ENCODE peak calls at places on chromosomes 2 and 18, in ten cellular contexts. M is OCI-M1; G is occipital lobe; D is endothelial cell of umbilical vein; O is HT1080; B is stomach; H is stimulated activated naive CD8-positive, alpha-beta T cell treated with anti-CD3 and anti-CD28 coated beads, Interleukin-15, amount 100 ng/mL, for 72 hours; Q is tibial nerve; X is activated T-cell treated with anti-CD3 and anti-CD28 coated beads, Interleukin-2, amount 50 U/mL, for 72 hours; N is BJ. S is an unnamed sample.

GRCh38 chr2:152762202-152762601 is 43.8 kb downstream of the ARL6IP6 start:
- DNase-seq in O (no peak), B (no peak), M (no peak), G (no peak), N (peak), D (no peak), Q (no peak), X (no peak), H (no peak), S (no peak)

GRCh38 chr2:239884875-239885274 is 140.3 kb downstream of the NDUFA10 start:
- DNase-seq in O (no peak), B (no peak), N (no peak), H (no peak), D (no peak), Q (no peak), G (no peak), X (no peak), M (peak), S (no peak)

GRCh38 chr2:190683802-190684201 is 34.9 kb downstream of the NAB1 start:
- DNase-seq in O (no peak), N (no peak), H (no peak), B (no peak), G (no peak), X (no peak), D (peak), Q (no peak), M (no peak), S (no peak)

GRCh38 chr2:37390777-37391176 is 46.3 kb downstream of the QPCT start:
- DNase-seq in O (no peak), Q (no peak), M (no peak), D (no peak), H (no peak), N (no peak), B (no peak), G (no peak), X (no peak), S (no peak)

GRCh38 chr18:10270160-10270571 is 184.3 kb upstream of the APCDD1 start:
- DNase-seq in G (no peak), H (no peak), O (no peak), Q (peak), B (peak), N (no peak), M (no peak), D (peak), X (no peak), S (no peak)

GRCh38 chr2:8478133-8478793 is 203.6 kb upstream of the ID2 start:
- DNase-seq in B (no peak), O (no peak), N (no peak), X (no peak), H (no peak), D (no peak), Q (no peak), M (no peak), G (no peak), S (no peak)

GRCh38 chr18:58671122-58671940 is at the start of gene MALT1:
- DNase-seq in X (peak), N (peak), O (peak), H (peak), B (peak), Q (peak), M (peak), G (peak), D (peak), S (peak)

GRCh38 chr2:167733750-167734149 is 513.6 kb downstream of the STK39 start:
- DNase-seq in H (no peak), D (no peak), G (no peak), N (no peak), Q (no peak), B (no peak), X (no peak), M (no peak), O (peak), S (no peak)

GRCh38 chr2:56325661-56326345 is 142.0 kb downstream of the CCDC85A start:
- DNase-seq in B (no peak), N (no peak), H (no peak), X (no peak), O (no peak), M (no peak), Q (no peak), G (no peak), D (no peak), S (no peak)

GRCh38 chr2:238891667-238892500 is 44.0 kb downstream of the TWIST2 start:
- DNase-seq in M (no peak), H (no peak), O (no peak), D (no peak), N (no peak), X (no peak), Q (no peak), B (no peak), G (no peak), S (no peak)

GRCh38 chr2:129806317-129806716 is 173.1 kb upstream of the RAB6C start:
- DNase-seq in H (no peak), D (no peak), Q (no peak), G (no peak), X (no peak), N (no peak), O (no peak), B (no peak), M (no peak), S (no peak)

GRCh38 chr2:149380205-149380604 is 49.8 kb downstream of the LYPD6 start:
- DNase-seq in O (no peak), N (no peak), X (no peak), M (no peak), Q (no peak), B (no peak), G (no peak), D (no peak), H (no peak), S (no peak)

GRCh38 chr2:240985881-240986786 is 12.3 kb upstream of the SNED1 start:
- DNase-seq in G (no peak), O (no peak), X (no peak), M (no peak), B (no peak), H (no peak), N (no peak), D (no peak), Q (no peak), S (no peak)

GRCh38 chr18:79394438-79395307 is 1.1 kb upstream of the NFATC1 start:
- DNase-seq in Q (peak), X (peak), B (no peak), G (no peak), H (peak), D (peak), M (peak), O (no peak), N (no peak), S (no peak)

GRCh38 chr2:45259144-45259543 is 249.9 kb upstream of the SIX2 start:
- DNase-seq in B (peak), X (no peak), H (no peak), Q (no peak), M (no peak), G (no peak), N (no peak), O (no peak), D (no peak), S (no peak)